ENCODE peak calls at places on chromosomes 2 and 18, in four cellular contexts. One of them, this sample, is unnamed. For H3K27me3 and H3K4me1, the result is how much of the 10 kb centered on the place peaks cover.

GRCh38 chr18:22166070-22166972 is 3.1 kb upstream of the GATA6 start:
- DNase-seq in ovary: peak
- DNase-seq in CD4-positive, CD25-positive, alpha-beta regulatory T cell: no peak
- DNase-seq in Peyer's patch: no peak
- DNase-seq in this sample: no peak

GRCh38 chr18:13232971-13233565 is 14.5 kb downstream of the LDLRAD4 start:
- DNase-seq in ovary: no peak
- DNase-seq in CD4-positive, CD25-positive, alpha-beta regulatory T cell: no peak
- DNase-seq in Peyer's patch: no peak
- DNase-seq in this sample: no peak

GRCh38 chr2:163595033-163595432 is 140.8 kb downstream of the FIGN start:
- DNase-seq in CD4-positive, CD25-positive, alpha-beta regulatory T cell: no peak
- DNase-seq in ovary: no peak
- DNase-seq in Peyer's patch: no peak
- DNase-seq in this sample: no peak

GRCh38 chr2:216829533-216829932 is 30.3 kb downstream of the TNP1 start:
- DNase-seq in CD4-positive, CD25-positive, alpha-beta regulatory T cell: no peak
- DNase-seq in Peyer's patch: peak
- DNase-seq in ovary: peak
- DNase-seq in this sample: no peak

GRCh38 chr2:71581015-71581414 is 127.7 kb downstream of the DYSF start:
- DNase-seq in ovary: no peak
- DNase-seq in CD4-positive, CD25-positive, alpha-beta regulatory T cell: no peak
- DNase-seq in Peyer's patch: no peak
- DNase-seq in this sample: no peak

GRCh38 chr2:42064417-42064942 is 16.7 kb downstream of the PKDCC start:
- DNase-seq in Peyer's patch: no peak
- DNase-seq in CD4-positive, CD25-positive, alpha-beta regulatory T cell: no peak
- DNase-seq in ovary: no peak
- DNase-seq in this sample: no peak

GRCh38 chr2:11701831-11702301 is 31.9 kb upstream of the NTSR2 start:
- DNase-seq in ovary: no peak
- DNase-seq in CD4-positive, CD25-positive, alpha-beta regulatory T cell: no peak
- DNase-seq in Peyer's patch: peak
- DNase-seq in this sample: no peak

GRCh38 chr2:150142561-150142960 is 344.9 kb downstream of the RND3 start:
- DNase-seq in ovary: no peak
- DNase-seq in Peyer's patch: no peak
- DNase-seq in CD4-positive, CD25-positive, alpha-beta regulatory T cell: no peak
- DNase-seq in this sample: no peak

GRCh38 chr2:63977904-63978303 is 41.3 kb downstream of the VPS54 start:
- DNase-seq in Peyer's patch: no peak
- DNase-seq in CD4-positive, CD25-positive, alpha-beta regulatory T cell: peak
- DNase-seq in ovary: no peak
- DNase-seq in this sample: no peak

GRCh38 chr18:12911025-12911927 is 27.2 kb upstream of the PTPN2 start:
- DNase-seq in CD4-positive, CD25-positive, alpha-beta regulatory T cell: peak
- DNase-seq in Peyer's patch: peak
- DNase-seq in ovary: no peak
- DNase-seq in this sample: peak

GRCh38 chr2:157866202-157866601 is 9.9 kb downstream of the ACVR1 start:
- DNase-seq in ovary: no peak
- DNase-seq in Peyer's patch: no peak
- DNase-seq in CD4-positive, CD25-positive, alpha-beta regulatory T cell: no peak
- DNase-seq in this sample: no peak

GRCh38 chr18:25171334-25171733 is 180.6 kb downstream of the ZNF521 start:
- DNase-seq in Peyer's patch: no peak
- DNase-seq in CD4-positive, CD25-positive, alpha-beta regulatory T cell: no peak
- DNase-seq in ovary: no peak
- DNase-seq in this sample: no peak

GRCh38 chr2:217902281-217903141 is 100.3 kb downstream of the TNS1 start:
- DNase-seq in CD4-positive, CD25-positive, alpha-beta regulatory T cell: no peak
- DNase-seq in Peyer's patch: peak
- DNase-seq in ovary: peak
- DNase-seq in this sample: no peak

GRCh38 chr2:239485622-239486021 is 84.8 kb upstream of the HDAC4 start:
- DNase-seq in Peyer's patch: no peak
- DNase-seq in ovary: no peak
- DNase-seq in CD4-positive, CD25-positive, alpha-beta regulatory T cell: no peak
- DNase-seq in this sample: no peak

GRCh38 chr2:78979380-78980238 is 45.9 kb upstream of the REG3G start:
- DNase-seq in Peyer's patch: peak
- DNase-seq in ovary: no peak
- DNase-seq in CD4-positive, CD25-positive, alpha-beta regulatory T cell: no peak
- DNase-seq in this sample: no peak

GRCh38 chr2:4914551-4914950 is 777.6 kb upstream of the SOX11 start:
- DNase-seq in CD4-positive, CD25-positive, alpha-beta regulatory T cell: no peak
- DNase-seq in Peyer's patch: no peak
- DNase-seq in ovary: no peak
- DNase-seq in this sample: no peak

GRCh38 chr18:69567813-69568488 is 167.3 kb downstream of the DOK6 start:
- DNase-seq in CD4-positive, CD25-positive, alpha-beta regulatory T cell: no peak
- DNase-seq in ovary: no peak
- DNase-seq in Peyer's patch: no peak
- DNase-seq in this sample: no peak

GRCh38 chr2:181615086-181615635 is 41.7 kb downstream of the CERKL start:
- DNase-seq in Peyer's patch: no peak
- DNase-seq in CD4-positive, CD25-positive, alpha-beta regulatory T cell: no peak
- DNase-seq in ovary: no peak
- DNase-seq in this sample: no peak

GRCh38 chr18:50079571-50080295 is 115.2 kb downstream of the MYO5B start:
- DNase-seq in Peyer's patch: no peak
- DNase-seq in CD4-positive, CD25-positive, alpha-beta regulatory T cell: no peak
- DNase-seq in ovary: no peak
- DNase-seq in this sample: no peak

GRCh38 chr2:19356545-19357382 is 1.7 kb downstream of the OSR1 start:
- DNase-seq in CD4-positive, CD25-positive, alpha-beta regulatory T cell: no peak
- DNase-seq in Peyer's patch: no peak
- DNase-seq in ovary: no peak
- DNase-seq in this sample: no peak

GRCh38 chr2:19359021-19359357 is 566 bp upstream of the OSR1 start:
- DNase-seq in CD4-positive, CD25-positive, alpha-beta regulatory T cell: no peak
- DNase-seq in Peyer's patch: no peak
- DNase-seq in ovary: no peak
- DNase-seq in this sample: no peak

GRCh38 chr2:19355931-19356544 is 2.4 kb downstream of the OSR1 start:
- DNase-seq in CD4-positive, CD25-positive, alpha-beta regulatory T cell: no peak
- DNase-seq in ovary: peak
- DNase-seq in Peyer's patch: no peak
- DNase-seq in this sample: no peak

GRCh38 chr2:19358242-19359020 is at the start of gene OSR1:
- DNase-seq in CD4-positive, CD25-positive, alpha-beta regulatory T cell: no peak
- DNase-seq in ovary: peak
- DNase-seq in Peyer's patch: no peak
- DNase-seq in this sample: no peak

GRCh38 chr2:19357383-19358241 is 811 bp downstream of the OSR1 start:
- DNase-seq in Peyer's patch: no peak
- DNase-seq in CD4-positive, CD25-positive, alpha-beta regulatory T cell: no peak
- DNase-seq in ovary: peak
- DNase-seq in this sample: no peak
- H3K27me3 ChIP-seq in Peyer's patch: under half
- H3K27me3 ChIP-seq in CD4-positive, CD25-positive, alpha-beta regulatory T cell: half or more
- H3K27me3 ChIP-seq in ovary: under half
- H3K27me3 ChIP-seq in this sample: half or more

GRCh38 chr2:128306081-128306930 is 12.4 kb downstream of the HS6ST1 start:
- DNase-seq in Peyer's patch: no peak
- DNase-seq in ovary: peak
- DNase-seq in CD4-positive, CD25-positive, alpha-beta regulatory T cell: no peak
- DNase-seq in this sample: no peak

GRCh38 chr2:128308284-128308731 is 10.4 kb downstream of the HS6ST1 start:
- DNase-seq in Peyer's patch: no peak
- DNase-seq in CD4-positive, CD25-positive, alpha-beta regulatory T cell: no peak
- DNase-seq in ovary: peak
- DNase-seq in this sample: peak

GRCh38 chr2:128305555-128306080 is 13.1 kb downstream of the HS6ST1 start:
- DNase-seq in ovary: no peak
- DNase-seq in Peyer's patch: no peak
- DNase-seq in CD4-positive, CD25-positive, alpha-beta regulatory T cell: no peak
- DNase-seq in this sample: no peak

GRCh38 chr2:128307595-128307994 is 11.1 kb downstream of the HS6ST1 start:
- DNase-seq in CD4-positive, CD25-positive, alpha-beta regulatory T cell: no peak
- DNase-seq in Peyer's patch: no peak
- DNase-seq in ovary: peak
- DNase-seq in this sample: no peak

GRCh38 chr2:128306931-128307460 is 11.7 kb downstream of the HS6ST1 start:
- DNase-seq in Peyer's patch: no peak
- DNase-seq in CD4-positive, CD25-positive, alpha-beta regulatory T cell: no peak
- DNase-seq in ovary: peak
- DNase-seq in this sample: no peak
- H3K4me1 ChIP-seq in Peyer's patch: under half
- H3K4me1 ChIP-seq in CD4-positive, CD25-positive, alpha-beta regulatory T cell: under half
- H3K4me1 ChIP-seq in ovary: half or more
- H3K4me1 ChIP-seq in this sample: under half

GRCh38 chr18:24111936-24112335 is 26.9 kb upstream of the CABYR start:
- DNase-seq in ovary: no peak
- DNase-seq in Peyer's patch: no peak
- DNase-seq in CD4-positive, CD25-positive, alpha-beta regulatory T cell: no peak
- DNase-seq in this sample: no peak
- H3K27ac ChIP-seq in ovary: no peak
- H3K27ac ChIP-seq in Peyer's patch: no peak
- H3K27ac ChIP-seq in CD4-positive, CD25-positive, alpha-beta regulatory T cell: no peak
- H3K27ac ChIP-seq in this sample: no peak

GRCh38 chr18:78893396-78894305 is 86.0 kb upstream of the SALL3 start:
- DNase-seq in ovary: no peak
- DNase-seq in Peyer's patch: no peak
- DNase-seq in CD4-positive, CD25-positive, alpha-beta regulatory T cell: no peak
- DNase-seq in this sample: no peak
- H3K27me3 ChIP-seq in ovary: under half
- H3K27me3 ChIP-seq in Peyer's patch: under half
- H3K27me3 ChIP-seq in CD4-positive, CD25-positive, alpha-beta regulatory T cell: under half
- H3K27me3 ChIP-seq in this sample: under half